ENCODE peak calls at places on chromosomes 16 and 17, in seven cellular contexts. One of them, this sample, is unnamed.

GRCh38 chr17:28846231-28846630 is 3.6 kb upstream of the FAM222B start:
- DNase-seq in endothelial cell of umbilical vein: no peak
- DNase-seq in psoas muscle: no peak
- DNase-seq in A673: no peak
- DNase-seq in IMR-90: no peak
- DNase-seq in heart right ventricle: no peak
- DNase-seq in hepatocyte: no peak
- DNase-seq in this sample: no peak

GRCh38 chr16:15644306-15644961 is 1.5 kb upstream of the MARF1 start:
- DNase-seq in endothelial cell of umbilical vein: no peak
- DNase-seq in psoas muscle: no peak
- DNase-seq in A673: peak; percentile 62
- DNase-seq in IMR-90: no peak
- DNase-seq in heart right ventricle: no peak
- DNase-seq in hepatocyte: peak; percentile 33
- DNase-seq in this sample: peak; percentile 73

GRCh38 chr17:75266315-75267145 is 4.5 kb downstream of the MIF4GD start:
- DNase-seq in endothelial cell of umbilical vein: peak; percentile 37
- DNase-seq in psoas muscle: peak; percentile 38
- DNase-seq in A673: no peak
- DNase-seq in IMR-90: no peak
- DNase-seq in heart right ventricle: no peak
- DNase-seq in hepatocyte: no peak
- DNase-seq in this sample: no peak

GRCh38 chr17:4539576-4540223 is 15.5 kb downstream of the MYBBP1A start:
- DNase-seq in endothelial cell of umbilical vein: no peak
- DNase-seq in psoas muscle: no peak
- DNase-seq in A673: no peak
- DNase-seq in IMR-90: no peak
- DNase-seq in heart right ventricle: no peak
- DNase-seq in hepatocyte: no peak
- DNase-seq in this sample: no peak

GRCh38 chr17:72120878-72121163 is at the start of gene SOX9:
- DNase-seq in endothelial cell of umbilical vein: no peak
- DNase-seq in psoas muscle: peak; percentile 92
- DNase-seq in A673: peak; percentile 98
- DNase-seq in IMR-90: peak; percentile 96
- DNase-seq in heart right ventricle: peak; percentile 91
- DNase-seq in hepatocyte: peak; percentile 93
- DNase-seq in this sample: peak; percentile 96

GRCh38 chr16:2172688-2173335 is 17.2 kb downstream of the TRAF7 start:
- DNase-seq in endothelial cell of umbilical vein: no peak
- DNase-seq in psoas muscle: no peak
- DNase-seq in A673: no peak
- DNase-seq in IMR-90: no peak
- DNase-seq in heart right ventricle: no peak
- DNase-seq in hepatocyte: no peak
- DNase-seq in this sample: no peak

GRCh38 chr17:8221663-8222379 is 11.4 kb upstream of the AURKB start:
- DNase-seq in endothelial cell of umbilical vein: peak; percentile 94
- DNase-seq in psoas muscle: peak; percentile 91
- DNase-seq in A673: peak; percentile 94
- DNase-seq in IMR-90: peak; percentile 89
- DNase-seq in heart right ventricle: peak; percentile 92
- DNase-seq in hepatocyte: peak; percentile 93
- DNase-seq in this sample: peak; percentile 72

GRCh38 chr16:59586331-59586730 is 852.2 kb upstream of the GOT2 start:
- DNase-seq in endothelial cell of umbilical vein: no peak
- DNase-seq in psoas muscle: no peak
- DNase-seq in A673: no peak
- DNase-seq in IMR-90: no peak
- DNase-seq in heart right ventricle: no peak
- DNase-seq in hepatocyte: no peak
- DNase-seq in this sample: no peak

GRCh38 chr16:85611455-85612190 is 1.5 kb upstream of the GSE1 start:
- DNase-seq in endothelial cell of umbilical vein: peak; percentile 35
- DNase-seq in psoas muscle: peak; percentile 94
- DNase-seq in A673: peak; percentile 93
- DNase-seq in IMR-90: peak; percentile 74
- DNase-seq in heart right ventricle: peak; percentile 82
- DNase-seq in hepatocyte: peak; percentile 92
- DNase-seq in this sample: peak; percentile 85

GRCh38 chr16:50478021-50478772 is 70.0 kb upstream of the NKD1 start:
- DNase-seq in endothelial cell of umbilical vein: no peak
- DNase-seq in psoas muscle: no peak
- DNase-seq in A673: no peak
- DNase-seq in IMR-90: no peak
- DNase-seq in heart right ventricle: no peak
- DNase-seq in hepatocyte: no peak
- DNase-seq in this sample: no peak

GRCh38 chr16:83147244-83147643 is 520.5 kb downstream of the CDH13 start:
- DNase-seq in endothelial cell of umbilical vein: peak; percentile 9
- DNase-seq in psoas muscle: no peak
- DNase-seq in A673: no peak
- DNase-seq in IMR-90: peak; percentile 6
- DNase-seq in heart right ventricle: no peak
- DNase-seq in hepatocyte: no peak
- DNase-seq in this sample: no peak

GRCh38 chr16:17238285-17239028 is 232.3 kb downstream of the XYLT1 start:
- DNase-seq in endothelial cell of umbilical vein: no peak
- DNase-seq in psoas muscle: no peak
- DNase-seq in A673: no peak
- DNase-seq in IMR-90: no peak
- DNase-seq in heart right ventricle: no peak
- DNase-seq in hepatocyte: no peak
- DNase-seq in this sample: no peak

GRCh38 chr16:58614212-58614611 is 15.4 kb downstream of the CNOT1 start:
- DNase-seq in endothelial cell of umbilical vein: no peak
- DNase-seq in psoas muscle: no peak
- DNase-seq in A673: no peak
- DNase-seq in IMR-90: peak; percentile 69
- DNase-seq in heart right ventricle: no peak
- DNase-seq in hepatocyte: no peak
- DNase-seq in this sample: no peak

GRCh38 chr17:4539025-4539424 is 16.2 kb downstream of the MYBBP1A start:
- DNase-seq in endothelial cell of umbilical vein: no peak
- DNase-seq in psoas muscle: no peak
- DNase-seq in A673: no peak
- DNase-seq in IMR-90: no peak
- DNase-seq in heart right ventricle: no peak
- DNase-seq in hepatocyte: no peak
- DNase-seq in this sample: no peak

GRCh38 chr16:87169509-87169985 is 147.6 kb downstream of the C16orf95 start:
- DNase-seq in endothelial cell of umbilical vein: no peak
- DNase-seq in psoas muscle: no peak
- DNase-seq in A673: no peak
- DNase-seq in IMR-90: peak; percentile 35
- DNase-seq in heart right ventricle: no peak
- DNase-seq in hepatocyte: peak; percentile 37
- DNase-seq in this sample: no peak

GRCh38 chr17:81242421-81243332 is 3.6 kb downstream of the NDUFAF8 start:
- DNase-seq in endothelial cell of umbilical vein: no peak
- DNase-seq in psoas muscle: no peak
- DNase-seq in A673: no peak
- DNase-seq in IMR-90: no peak
- DNase-seq in heart right ventricle: no peak
- DNase-seq in hepatocyte: no peak
- DNase-seq in this sample: no peak

GRCh38 chr17:29569245-29569950 is 897 bp downstream of the TP53I13 start:
- DNase-seq in endothelial cell of umbilical vein: no peak
- DNase-seq in psoas muscle: peak; percentile 51
- DNase-seq in A673: no peak
- DNase-seq in IMR-90: peak; percentile 35
- DNase-seq in heart right ventricle: peak; percentile 20
- DNase-seq in hepatocyte: no peak
- DNase-seq in this sample: no peak

GRCh38 chr17:63517825-63518534 is 5.2 kb upstream of the KCNH6 start:
- DNase-seq in endothelial cell of umbilical vein: no peak
- DNase-seq in psoas muscle: no peak
- DNase-seq in A673: no peak
- DNase-seq in IMR-90: no peak
- DNase-seq in heart right ventricle: no peak
- DNase-seq in hepatocyte: no peak
- DNase-seq in this sample: no peak

GRCh38 chr17:69111794-69112193 is 29.9 kb downstream of the ABCA6 start:
- DNase-seq in endothelial cell of umbilical vein: peak; percentile 35
- DNase-seq in psoas muscle: no peak
- DNase-seq in A673: no peak
- DNase-seq in IMR-90: no peak
- DNase-seq in heart right ventricle: no peak
- DNase-seq in hepatocyte: no peak
- DNase-seq in this sample: no peak

GRCh38 chr16:4315185-4316102 is at the start of gene GLIS2:
- DNase-seq in endothelial cell of umbilical vein: peak; percentile 60
- DNase-seq in psoas muscle: peak; percentile 75
- DNase-seq in A673: peak; percentile 85
- DNase-seq in IMR-90: peak; percentile 82
- DNase-seq in heart right ventricle: peak; percentile 71
- DNase-seq in hepatocyte: peak; percentile 95
- DNase-seq in this sample: peak; percentile 87

GRCh38 chr16:21033264-21033663 is 117.4 kb downstream of the DNAH3 start:
- DNase-seq in endothelial cell of umbilical vein: no peak
- DNase-seq in psoas muscle: no peak
- DNase-seq in A673: no peak
- DNase-seq in IMR-90: no peak
- DNase-seq in heart right ventricle: no peak
- DNase-seq in hepatocyte: no peak
- DNase-seq in this sample: no peak

GRCh38 chr16:53099318-53100130 is 44.7 kb downstream of the CHD9 start:
- DNase-seq in endothelial cell of umbilical vein: peak; percentile 94
- DNase-seq in psoas muscle: peak; percentile 95
- DNase-seq in A673: peak; percentile 87
- DNase-seq in IMR-90: peak; percentile 89
- DNase-seq in heart right ventricle: peak; percentile 93
- DNase-seq in hepatocyte: peak; percentile 94
- DNase-seq in this sample: peak; percentile 95

GRCh38 chr16:88102597-88102996 is 151.4 kb downstream of the BANP start:
- DNase-seq in endothelial cell of umbilical vein: no peak
- DNase-seq in psoas muscle: peak; percentile 43
- DNase-seq in A673: no peak
- DNase-seq in IMR-90: no peak
- DNase-seq in heart right ventricle: no peak
- DNase-seq in hepatocyte: no peak
- DNase-seq in this sample: peak; percentile 19

GRCh38 chr17:57463103-57463885 is 207.0 kb downstream of the MSI2 start:
- DNase-seq in endothelial cell of umbilical vein: no peak
- DNase-seq in psoas muscle: no peak
- DNase-seq in A673: no peak
- DNase-seq in IMR-90: peak; percentile 95
- DNase-seq in heart right ventricle: no peak
- DNase-seq in hepatocyte: no peak
- DNase-seq in this sample: no peak

GRCh38 chr16:87648236-87648635 is 45.9 kb downstream of the JPH3 start:
- DNase-seq in endothelial cell of umbilical vein: no peak
- DNase-seq in psoas muscle: no peak
- DNase-seq in A673: no peak
- DNase-seq in IMR-90: no peak
- DNase-seq in heart right ventricle: no peak
- DNase-seq in hepatocyte: no peak
- DNase-seq in this sample: no peak

GRCh38 chr17:57915532-57915931 is 39.7 kb downstream of the CUEDC1 start:
- DNase-seq in endothelial cell of umbilical vein: no peak
- DNase-seq in psoas muscle: no peak
- DNase-seq in A673: no peak
- DNase-seq in IMR-90: peak; percentile 28
- DNase-seq in heart right ventricle: no peak
- DNase-seq in hepatocyte: no peak
- DNase-seq in this sample: no peak

GRCh38 chr16:72560617-72561016 is 388.7 kb upstream of the PMFBP1 start:
- DNase-seq in endothelial cell of umbilical vein: no peak
- DNase-seq in psoas muscle: no peak
- DNase-seq in A673: peak; percentile 58
- DNase-seq in IMR-90: no peak
- DNase-seq in heart right ventricle: no peak
- DNase-seq in hepatocyte: peak; percentile 35
- DNase-seq in this sample: no peak

DNA sequence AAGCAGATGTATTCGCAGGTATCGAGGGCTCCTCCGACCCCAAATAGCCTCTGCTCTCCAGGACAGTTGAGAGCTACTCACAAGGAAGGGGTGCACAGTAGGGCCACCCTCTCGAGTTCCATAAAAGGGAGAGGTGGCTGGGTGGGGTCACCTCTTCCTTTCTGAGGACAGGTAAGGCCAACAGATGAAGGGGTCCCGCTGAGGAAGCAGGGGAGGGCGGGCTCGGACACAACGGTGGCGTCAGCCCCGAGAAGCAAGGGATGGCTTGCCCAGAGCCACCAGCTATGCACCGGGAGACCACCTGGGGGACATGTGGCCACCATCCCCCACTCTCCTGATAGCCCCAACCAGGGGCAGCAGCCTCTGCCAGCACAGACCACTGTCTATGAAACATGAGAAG is 15.1 kb upstream of the CYTH1 start:
- DNase-seq in endothelial cell of umbilical vein: no peak
- DNase-seq in psoas muscle: peak; percentile 37
- DNase-seq in A673: no peak
- DNase-seq in IMR-90: no peak
- DNase-seq in heart right ventricle: no peak
- DNase-seq in hepatocyte: no peak
- DNase-seq in this sample: no peak
- H3K4me1 ChIP-seq in endothelial cell of umbilical vein: no peaks in the 10 kb centered on the region
- H3K4me1 ChIP-seq in psoas muscle: peaks cover 54% of the 10 kb centered on the region
- H3K4me1 ChIP-seq in A673: no peaks in the 10 kb centered on the region
- H3K4me1 ChIP-seq in IMR-90: peaks cover 5% of the 10 kb centered on the region
- H3K4me1 ChIP-seq in heart right ventricle: peaks cover 17% of the 10 kb centered on the region
- H3K4me1 ChIP-seq in hepatocyte: peaks cover 2% of the 10 kb centered on the region
- H3K4me1 ChIP-seq in this sample: no peaks in the 10 kb centered on the region

DNA sequence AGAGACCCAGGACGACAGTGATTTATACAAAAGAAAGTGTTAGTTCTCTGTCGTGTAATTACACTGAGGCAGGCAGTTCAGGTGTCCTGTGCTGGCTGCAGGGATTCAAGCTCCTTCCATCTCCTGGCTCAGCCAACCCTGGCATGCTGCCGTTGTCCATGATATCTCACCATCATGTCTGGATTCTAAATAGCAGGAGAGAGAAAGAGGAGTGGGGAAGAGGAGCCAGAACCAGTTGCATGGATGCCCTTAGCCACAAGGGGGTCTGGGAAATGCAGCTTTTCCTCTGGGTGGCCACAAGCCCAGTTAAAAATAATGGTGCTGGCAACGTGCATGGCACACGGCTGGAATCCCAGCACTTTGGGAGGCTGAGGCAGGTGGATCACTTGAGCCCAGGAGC is 9.7 kb downstream of the C16orf54 start:
- DNase-seq in endothelial cell of umbilical vein: no peak
- DNase-seq in psoas muscle: no peak
- DNase-seq in A673: no peak
- DNase-seq in IMR-90: no peak
- DNase-seq in heart right ventricle: no peak
- DNase-seq in hepatocyte: no peak
- DNase-seq in this sample: no peak
- TF ChIP-seq CTCF in endothelial cell of umbilical vein: peak; percentile 27
- TF ChIP-seq CTCF in psoas muscle: no peak
- TF ChIP-seq CTCF in A673: no peak
- TF ChIP-seq CTCF in IMR-90: peak; percentile 6
- TF ChIP-seq CTCF in heart right ventricle: no peak
- TF ChIP-seq CTCF in hepatocyte: no peak
- TF ChIP-seq CTCF in this sample: peak; percentile 30

GRCh38 chr17:41417576-41418015 is 6.8 kb downstream of the KRT37 start:
- DNase-seq in endothelial cell of umbilical vein: no peak
- DNase-seq in psoas muscle: no peak
- DNase-seq in A673: no peak
- DNase-seq in IMR-90: peak; percentile 43
- DNase-seq in heart right ventricle: no peak
- DNase-seq in hepatocyte: peak; percentile 15
- DNase-seq in this sample: peak; percentile 65
- H3K4me1 ChIP-seq in endothelial cell of umbilical vein: no peaks in the 10 kb centered on the region
- H3K4me1 ChIP-seq in psoas muscle: peaks cover 5% of the 10 kb centered on the region
- H3K4me1 ChIP-seq in A673: no peaks in the 10 kb centered on the region
- H3K4me1 ChIP-seq in IMR-90: peaks cover 36% of the 10 kb centered on the region
- H3K4me1 ChIP-seq in heart right ventricle: no peaks in the 10 kb centered on the region
- H3K4me1 ChIP-seq in hepatocyte: peaks cover 20% of the 10 kb centered on the region
- H3K4me1 ChIP-seq in this sample: peaks cover 60% of the 10 kb centered on the region

GRCh38 chr17:48374650-48375230 is 55.3 kb downstream of the SKAP1 start:
- DNase-seq in endothelial cell of umbilical vein: peak; percentile 26
- DNase-seq in psoas muscle: no peak
- DNase-seq in A673: peak; percentile 70
- DNase-seq in IMR-90: no peak
- DNase-seq in heart right ventricle: no peak
- DNase-seq in hepatocyte: peak; percentile 26
- DNase-seq in this sample: peak; percentile 81
- TF ChIP-seq CTCF in endothelial cell of umbilical vein: peak; percentile 64
- TF ChIP-seq CTCF in psoas muscle: peak; percentile 74
- TF ChIP-seq CTCF in A673: peak; percentile 92
- TF ChIP-seq CTCF in IMR-90: peak; percentile 12
- TF ChIP-seq CTCF in heart right ventricle: no peak
- TF ChIP-seq CTCF in hepatocyte: peak; percentile 29
- TF ChIP-seq CTCF in this sample: peak; percentile 98